ENCODE peak calls at places on chromosomes 16 and 17, in four cellular contexts. R is EH, I is NCI-H1436, P is small intestine. N is an unnamed sample.

GRCh38 chr17:76179496-76180467 is 38.7 kb upstream of the FOXJ1 start:
- DNase-seq in I (no peak), R (peak), P (peak), N (no peak)

GRCh38 chr16:89711601-89712475 is 8.9 kb downstream of the VPS9D1 start:
- DNase-seq in I (no peak), R (peak), P (peak), N (peak)

GRCh38 chr16:66346221-66346620 is 20.3 kb upstream of the CDH5 start:
- DNase-seq in R (no peak), I (no peak), P (no peak), N (no peak)

GRCh38 chr17:57949649-57950048 is 5.6 kb downstream of the CUEDC1 start:
- DNase-seq in I (no peak), R (no peak), P (peak), N (no peak)

GRCh38 chr17:74452027-74452840 is 14.2 kb upstream of the CD300A start:
- DNase-seq in P (peak), R (no peak), I (no peak), N (no peak)

GRCh38 chr16:69410285-69410990 is 14.0 kb upstream of the CYB5B start:
- DNase-seq in P (no peak), I (no peak), R (peak), N (peak)

GRCh38 chr17:7854078-7854777 is 638 bp upstream of the TMEM88 start:
- DNase-seq in R (no peak), I (no peak), P (no peak), N (no peak)

GRCh38 chr17:40560592-40561293 is 4.5 kb downstream of the CCR7 start:
- DNase-seq in R (no peak), P (peak), I (no peak), N (no peak)

GRCh38 chr16:70508752-70509151 is 14.6 kb downstream of the COG4 start:
- DNase-seq in I (no peak), R (peak), P (peak), N (no peak)

GRCh38 chr17:39668141-39668924 is at the start of gene PNMT:
- DNase-seq in P (peak), R (peak), I (peak), N (peak)

GRCh38 chr17:82592751-82593589 is 55.3 kb downstream of the WDR45B start:
- DNase-seq in R (peak), I (peak), P (peak), N (peak)

GRCh38 chr16:74742051-74742481 is 32.6 kb downstream of the FA2H start:
- DNase-seq in I (no peak), P (peak), R (peak), N (no peak)